ENCODE peak calls at places on chromosomes 2 and 18, in eight cellular contexts. C, Z, W, H, X, P, K and E are unnamed samples.

GRCh38 chr2:237669129-237669627 is 41.8 kb downstream of the LRRFIP1 start:
- DNase-seq in C (peak; percentile 20), Z (no peak), W (no peak), H (no peak), X (no peak), P (no peak), K (no peak), E (no peak)

GRCh38 chr18:46677609-46678470 is 20.8 kb upstream of the LOXHD1 start:
- DNase-seq in C (peak; percentile 55), Z (no peak), W (no peak), H (no peak), X (no peak), P (no peak), K (peak; percentile 20), E (no peak)

GRCh38 chr2:135525786-135526185 is 5.2 kb downstream of the ZRANB3 start:
- DNase-seq in C (no peak), Z (no peak), W (no peak), H (no peak), X (no peak), P (no peak), K (no peak), E (no peak)

GRCh38 chr2:127398239-127398590 is 10.4 kb upstream of the MAP3K2 start:
- DNase-seq in C (peak; percentile 98), Z (peak; percentile 93), W (peak; percentile 84), H (no peak), X (peak; percentile 76), P (peak; percentile 95), K (peak; percentile 93), E (no peak)

GRCh38 chr2:119197125-119197403 is 26.6 kb upstream of the STEAP3 start:
- DNase-seq in C (no peak), Z (no peak), W (no peak), H (no peak), X (no peak), P (no peak), K (no peak), E (no peak)

GRCh38 chr2:145431181-145431951 is 911.4 kb upstream of the ZEB2 start:
- DNase-seq in C (no peak), Z (no peak), W (no peak), H (peak; percentile 11), X (no peak), P (no peak), K (no peak), E (no peak)

GRCh38 chr2:126893153-126893552 is 5.5 kb upstream of the TEX51 start:
- DNase-seq in C (no peak), Z (no peak), W (peak; percentile 16), H (no peak), X (no peak), P (no peak), K (no peak), E (no peak)

GRCh38 chr2:240915526-240916335 is 9.6 kb downstream of the CROCC2 start:
- DNase-seq in C (no peak), Z (no peak), W (no peak), H (no peak), X (peak; percentile 12), P (no peak), K (no peak), E (no peak)

GRCh38 chr18:69872661-69873060 is 75.0 kb downstream of the CD226 start:
- DNase-seq in C (no peak), Z (no peak), W (no peak), H (no peak), X (no peak), P (no peak), K (peak; percentile 1), E (no peak)

GRCh38 chr2:189304360-189304759 is 124.8 kb upstream of the COL5A2 start:
- DNase-seq in C (no peak), Z (no peak), W (no peak), H (no peak), X (no peak), P (no peak), K (no peak), E (peak; percentile 43)

GRCh38 chr2:64989982-64990614 is 899 bp downstream of the SLC1A4 start:
- DNase-seq in C (peak; percentile 72), Z (no peak), W (peak; percentile 49), H (no peak), X (no peak), P (no peak), K (no peak), E (peak; percentile 19)

GRCh38 chr2:64992990-64993389 is 3.8 kb downstream of the SLC1A4 start:
- DNase-seq in C (no peak), Z (no peak), W (no peak), H (no peak), X (no peak), P (no peak), K (no peak), E (no peak)

GRCh38 chr2:64992218-64992617 is 3.0 kb downstream of the SLC1A4 start:
- DNase-seq in C (no peak), Z (no peak), W (no peak), H (no peak), X (no peak), P (no peak), K (no peak), E (no peak)

GRCh38 chr2:64989126-64989981 is at the start of gene SLC1A4:
- DNase-seq in C (peak; percentile 97), Z (peak; percentile 88), W (peak; percentile 89), H (no peak), X (peak; percentile 91), P (peak; percentile 85), K (peak; percentile 87), E (peak; percentile 75)

DNA sequence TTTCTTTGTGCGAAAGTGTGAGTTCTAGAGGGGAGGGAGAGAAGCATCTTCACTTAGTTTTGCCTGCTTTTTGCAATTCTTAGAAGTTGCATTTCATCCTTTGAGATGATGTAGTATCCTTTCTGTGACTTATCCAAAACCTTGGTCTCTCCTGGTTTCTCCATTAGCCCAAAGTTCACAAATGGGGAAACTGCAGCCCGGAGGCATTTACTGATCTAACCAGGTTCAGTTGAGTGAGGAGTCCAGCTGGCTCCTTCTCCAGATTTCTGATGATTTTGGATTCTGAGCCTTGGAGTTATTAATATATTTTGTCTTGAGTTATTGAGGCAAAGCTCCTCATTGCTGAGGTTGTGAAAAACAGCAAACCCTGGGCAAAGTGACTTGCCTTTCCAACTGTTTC is 1.6 kb downstream of the SLC1A4 start:
- DNase-seq in C (peak; percentile 22), Z (no peak), W (no peak), H (no peak), X (no peak), P (no peak), K (no peak), E (no peak)
- H3K4me3 ChIP-seq in C (peak overlapping the region; percentile 93), Z (peak overlapping the region; percentile 78), W (peak overlapping the region; percentile 73), H (no peak overlapping the region), X (peak overlapping the region; percentile 84), P (peak overlapping the region; percentile 89), K (peak overlapping the region; percentile 60), E (peak overlapping the region; percentile 65)

DNA sequence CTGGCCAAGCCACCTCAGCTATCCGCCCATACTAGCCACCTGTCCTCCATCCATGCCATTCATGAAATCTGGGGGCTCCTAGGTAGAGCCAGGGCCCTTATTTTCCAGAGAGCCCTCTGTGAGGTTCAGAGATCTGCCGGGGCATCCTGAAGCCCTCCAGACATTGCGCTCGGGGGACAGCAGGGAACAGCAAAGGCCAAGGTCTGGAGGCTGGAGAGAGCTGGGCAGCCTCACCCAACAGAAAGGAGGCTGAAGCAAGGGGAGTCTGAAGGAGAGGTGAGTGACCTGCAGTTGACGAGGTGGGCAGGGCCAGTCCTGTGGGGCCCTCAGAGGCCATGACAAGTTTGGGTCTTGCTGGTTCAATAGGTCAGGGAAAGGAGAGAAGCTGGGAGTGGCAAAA is 8.6 kb upstream of the DES start:
- DNase-seq in C (no peak), Z (no peak), W (no peak), H (no peak), X (no peak), P (no peak), K (no peak), E (no peak)
- H3K4me1 ChIP-seq in C (peaks cover 18% of the 10 kb centered on the region), Z (peaks cover 21% of the 10 kb centered on the region), W (no peaks in the 10 kb centered on the region), H (no peaks in the 10 kb centered on the region), X (peaks cover 46% of the 10 kb centered on the region), P (peaks cover 12% of the 10 kb centered on the region), K (peaks cover 11% of the 10 kb centered on the region), E (no peaks in the 10 kb centered on the region)

GRCh38 chr2:70553334-70553583 is 367 bp downstream of the TGFA start:
- DNase-seq in C (no peak), Z (no peak), W (peak; percentile 83), H (no peak), X (no peak), P (no peak), K (no peak), E (peak; percentile 19)

GRCh38 chr2:70552501-70553333 is 909 bp downstream of the TGFA start:
- DNase-seq in C (peak; percentile 45), Z (no peak), W (peak; percentile 61), H (peak; percentile 23), X (no peak), P (no peak), K (no peak), E (no peak)

GRCh38 chr2:70549962-70550361 is 3.7 kb downstream of the TGFA start:
- DNase-seq in C (no peak), Z (no peak), W (no peak), H (no peak), X (no peak), P (no peak), K (no peak), E (no peak)

GRCh38 chr2:70549064-70549710 is 4.4 kb downstream of the TGFA start:
- DNase-seq in C (no peak), Z (no peak), W (no peak), H (no peak), X (no peak), P (no peak), K (no peak), E (no peak)

DNA sequence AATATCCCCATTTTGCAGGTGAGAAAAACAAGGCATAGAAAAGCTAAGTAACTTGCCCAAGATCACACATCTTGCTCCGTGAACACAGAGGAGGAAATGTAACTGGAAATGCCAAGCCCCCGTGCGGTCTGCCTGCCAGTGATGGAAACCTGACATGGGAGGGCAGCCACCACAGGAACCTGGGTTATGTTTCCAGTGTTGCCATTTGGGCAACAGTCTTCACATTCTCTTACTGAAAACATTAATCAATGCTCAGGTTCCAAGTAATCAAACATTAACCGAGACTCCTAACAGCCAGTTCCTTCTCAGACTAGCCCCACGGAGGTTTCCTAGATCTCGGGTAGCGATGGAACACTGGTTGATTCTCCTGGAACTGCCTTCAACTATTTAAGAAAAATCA is 2.5 kb downstream of the TGFA start:
- DNase-seq in C (no peak), Z (no peak), W (no peak), H (no peak), X (no peak), P (no peak), K (no peak), E (no peak)
- H3K4me3 ChIP-seq in C (no peak overlapping the region), Z (no peak overlapping the region), W (no peak overlapping the region), H (no peak overlapping the region), X (no peak overlapping the region), P (no peak overlapping the region), K (no peak overlapping the region), E (no peak overlapping the region)

GRCh38 chr2:69797836-69798465 is 31.5 kb upstream of the GMCL1 start:
- DNase-seq in C (peak; percentile 60), Z (no peak), W (no peak), H (no peak), X (no peak), P (no peak), K (peak; percentile 65), E (no peak)
- H3K4me1 ChIP-seq in C (peaks cover 18% of the 10 kb centered on the region), Z (peaks cover 7% of the 10 kb centered on the region), W (peaks cover 39% of the 10 kb centered on the region), H (peaks cover 11% of the 10 kb centered on the region), X (peaks cover 22% of the 10 kb centered on the region), P (peaks cover 48% of the 10 kb centered on the region), K (peaks cover 7% of the 10 kb centered on the region), E (no peaks in the 10 kb centered on the region)